ENCODE peak calls at places on chromosomes 13 and 19, in eight cellular contexts. M is A549; V is OCI-LY7; S is endothelial cell of umbilical vein; C is H1; K is IMR-90; A is CD8-positive, alpha-beta T cell; H is GM23338. I is an unnamed sample.

GRCh38 chr13:39038569-39038898 is 278 bp downstream of the NHLRC3 start:
- DNase-seq in M (peak; percentile 10), V (peak; percentile 66), S (no peak), C (no peak), K (no peak), A (peak; percentile 53), H (no peak), I (no peak)

GRCh38 chr13:30020726-30021312 is 170.4 kb upstream of the UBL3 start:
- DNase-seq in M (no peak), V (no peak), S (no peak), C (no peak), K (peak; percentile 57), A (no peak), H (no peak), I (peak; percentile 37)

GRCh38 chr13:65093352-65093751 is 2136.8 kb downstream of the PCDH9 start:
- DNase-seq in M (no peak), V (no peak), S (no peak), C (no peak), K (no peak), A (no peak), H (no peak), I (no peak)

GRCh38 chr13:40626977-40627376 is 39.5 kb downstream of the FOXO1 start:
- DNase-seq in M (no peak), V (no peak), S (no peak), C (no peak), K (no peak), A (no peak), H (no peak), I (no peak)

GRCh38 chr13:40316301-40316700 is 350.1 kb downstream of the FOXO1 start:
- DNase-seq in M (no peak), V (no peak), S (no peak), C (no peak), K (no peak), A (no peak), H (no peak), I (no peak)

GRCh38 chr13:114161644-114162532 is 17.2 kb upstream of the CFAP97D2 start:
- DNase-seq in M (no peak), V (no peak), S (peak; percentile 55), C (no peak), K (peak; percentile 19), A (peak; percentile 57), H (no peak), I (no peak)

GRCh38 chr13:29937836-29938235 is 87.4 kb upstream of the UBL3 start:
- DNase-seq in M (no peak), V (no peak), S (no peak), C (no peak), K (no peak), A (peak; percentile 54), H (peak; percentile 42), I (no peak)

GRCh38 chr19:41226874-41227390 is 7.9 kb downstream of the AXL start:
- DNase-seq in M (no peak), V (no peak), S (no peak), C (no peak), K (no peak), A (no peak), H (no peak), I (no peak)

GRCh38 chr19:33460221-33460908 is 61.2 kb downstream of the PEPD start:
- DNase-seq in M (no peak), V (no peak), S (no peak), C (no peak), K (no peak), A (no peak), H (no peak), I (no peak)

GRCh38 chr19:44236384-44236783 is 23.3 kb upstream of the ZNF233 start:
- DNase-seq in M (no peak), V (no peak), S (no peak), C (no peak), K (no peak), A (no peak), H (no peak), I (no peak)

GRCh38 chr13:97411894-97412460 is 22.0 kb upstream of the RAP2A start:
- DNase-seq in M (no peak), V (no peak), S (no peak), C (no peak), K (no peak), A (no peak), H (no peak), I (no peak)

GRCh38 chr19:3975144-3975543 is 4.2 kb upstream of the DAPK3 start:
- DNase-seq in M (no peak), V (no peak), S (no peak), C (peak; percentile 40), K (no peak), A (no peak), H (no peak), I (no peak)

GRCh38 chr19:13979224-13979623 is 26.9 kb downstream of the RFX1 start:
- DNase-seq in M (no peak), V (no peak), S (no peak), C (no peak), K (no peak), A (no peak), H (no peak), I (no peak)
- H3K27ac ChIP-seq in M (no peak overlapping the region), V (no peak overlapping the region), S (no peak overlapping the region), C (no peak overlapping the region), K (no peak overlapping the region), A (peak overlapping the region; percentile 29), H (no peak overlapping the region), I (peak overlapping the region; percentile 75)

DNA sequence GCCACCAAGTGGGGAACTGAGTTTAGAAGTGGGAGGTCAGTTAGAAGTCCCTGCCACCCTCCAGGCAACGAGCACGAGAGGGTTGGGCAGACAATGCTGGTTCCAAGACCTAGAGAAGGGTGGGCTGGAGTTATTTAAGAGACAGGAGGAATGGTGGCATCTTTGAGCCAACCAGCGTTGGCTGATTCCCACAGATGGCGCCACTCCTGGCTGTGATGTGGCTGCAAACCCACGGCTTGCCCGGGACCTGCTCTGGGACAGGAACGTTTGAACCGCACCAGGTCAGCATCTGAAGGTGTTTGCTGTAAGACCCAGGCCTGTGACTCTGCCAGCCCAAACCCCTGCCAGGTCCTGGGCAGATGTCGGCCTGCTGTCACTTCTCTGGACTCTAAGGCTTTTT is 42.8 kb downstream of the BICRA start:
- DNase-seq in M (no peak), V (no peak), S (no peak), C (no peak), K (no peak), A (no peak), H (peak; percentile 37), I (no peak)
- TF ChIP-seq CTCF in M (peak; percentile 12), V (no peak), S (no peak), C (peak; percentile 44), K (no peak), A (no peak), H (peak; percentile 54), I (no peak)

DNA sequence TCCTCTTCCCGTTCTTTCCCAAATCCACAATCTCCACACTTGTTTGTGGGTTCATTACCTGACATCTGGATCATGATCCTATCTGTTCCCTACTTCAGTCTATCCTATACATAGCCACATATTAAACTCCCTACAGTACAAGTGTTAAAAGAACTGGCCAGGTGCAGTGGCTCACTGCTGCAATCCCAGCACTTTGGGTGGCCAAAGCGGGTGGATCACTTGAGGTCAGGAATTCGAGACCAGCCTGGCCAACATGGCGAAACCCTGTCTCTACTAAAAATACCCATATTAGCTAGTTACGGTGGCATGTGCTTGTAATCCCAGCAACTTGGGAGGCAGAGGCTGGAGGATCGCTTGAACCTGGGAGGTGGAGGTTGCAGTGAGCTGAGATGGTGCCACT is 88.3 kb downstream of the TM9SF2 start:
- DNase-seq in M (no peak), V (no peak), S (no peak), C (no peak), K (no peak), A (no peak), H (no peak), I (no peak)
- H3K27ac ChIP-seq in M (no peak overlapping the region), V (no peak overlapping the region), S (no peak overlapping the region), C (no peak overlapping the region), K (no peak overlapping the region), A (no peak overlapping the region), H (no peak overlapping the region), I (no peak overlapping the region)

GRCh38 chr19:16023558-16023915 is 52.8 kb upstream of the TPM4 start:
- DNase-seq in M (no peak), V (no peak), S (no peak), C (no peak), K (no peak), A (no peak), H (no peak), I (no peak)

GRCh38 chr19:16024266-16025107 is 51.8 kb upstream of the TPM4 start:
- DNase-seq in M (no peak), V (no peak), S (no peak), C (no peak), K (no peak), A (no peak), H (no peak), I (no peak)

GRCh38 chr19:16026756-16027155 is 49.5 kb upstream of the TPM4 start:
- DNase-seq in M (no peak), V (no peak), S (no peak), C (no peak), K (no peak), A (no peak), H (no peak), I (no peak)

GRCh38 chr19:16026131-16026530 is 50.2 kb upstream of the TPM4 start:
- DNase-seq in M (no peak), V (no peak), S (no peak), C (no peak), K (no peak), A (no peak), H (no peak), I (no peak)

DNA sequence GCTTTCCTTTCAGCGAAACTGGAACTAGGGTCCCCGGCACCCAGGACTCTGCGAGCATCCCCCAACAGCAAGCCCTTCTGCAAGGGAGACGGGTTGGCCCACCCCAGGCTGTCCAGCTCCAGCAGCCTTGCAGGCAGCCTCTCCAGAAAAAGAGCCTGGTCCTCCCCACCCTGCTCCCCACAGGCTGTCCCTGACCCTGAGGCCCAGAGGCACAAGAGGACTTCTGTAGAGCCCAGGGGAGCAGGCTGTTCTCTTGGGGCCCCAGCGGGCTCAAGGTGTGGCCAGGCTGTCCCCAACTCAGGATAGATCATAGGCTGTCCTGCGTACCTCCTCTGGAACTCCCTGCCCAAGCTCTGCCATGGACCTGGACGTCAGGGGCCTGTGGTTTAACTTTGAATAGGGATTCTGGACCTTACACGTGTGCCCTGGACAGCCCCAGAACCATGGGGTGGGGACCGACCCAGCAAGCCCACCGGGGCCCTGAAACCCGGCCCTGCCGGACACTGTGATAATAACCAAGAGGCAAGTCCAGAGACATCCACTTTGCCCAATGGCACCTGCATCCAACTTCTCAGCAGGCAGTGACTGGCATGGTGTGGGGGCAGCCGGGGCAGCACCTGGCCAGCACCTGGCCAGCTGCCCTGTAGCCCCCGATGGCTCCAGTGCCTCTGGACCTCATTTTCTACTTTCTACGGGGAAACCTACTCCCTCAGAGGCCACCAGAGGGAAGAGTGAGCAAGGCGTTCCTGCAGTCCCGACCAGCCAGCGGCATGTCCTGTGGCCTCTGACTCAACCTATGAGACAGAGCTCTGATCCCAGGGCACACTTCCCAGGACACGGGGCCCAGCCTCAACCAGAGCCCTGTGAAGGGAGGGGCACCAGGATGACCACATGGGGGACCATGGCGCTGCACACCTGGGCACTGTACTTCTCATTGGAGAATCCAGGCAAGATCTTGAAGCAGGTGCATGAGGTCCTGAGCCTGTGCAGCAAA is 50.9 kb upstream of the TPM4 start:
- DNase-seq in M (peak; percentile 64), V (peak; percentile 22), S (peak; percentile 49), C (no peak), K (peak; percentile 70), A (no peak), H (peak; percentile 52), I (peak; percentile 70)
- TF ChIP-seq CTCF in M (no peak), V (peak; percentile 50), S (peak; percentile 68), C (peak; percentile 12), K (peak; percentile 62), A (no peak), H (peak; percentile 22), I (peak; percentile 29)

I was measured in RWPE1.